ENCODE peak calls at places on chromosomes 5 and 9, in nine cellular contexts. One of them, this sample, is unnamed.

GRCh38 chr9:77848897-77849296 is 182.7 kb downstream of the GNAQ start:
- DNase-seq in uterus: peak; percentile 74
- DNase-seq in SJCRH30: no peak
- DNase-seq in esophagus muscularis mucosa: peak; percentile 93
- DNase-seq in heart left ventricle: peak; percentile 65
- DNase-seq in pancreas: no peak
- DNase-seq in Peyer's patch: peak; percentile 62
- DNase-seq in heart right ventricle: peak; percentile 23
- DNase-seq in left ventricle myocardium inferior: peak; percentile 30
- DNase-seq in this sample: no peak

GRCh38 chr5:32734822-32735378 is 23.8 kb downstream of the NPR3 start:
- DNase-seq in uterus: no peak
- DNase-seq in SJCRH30: no peak
- DNase-seq in esophagus muscularis mucosa: no peak
- DNase-seq in heart left ventricle: no peak
- DNase-seq in pancreas: no peak
- DNase-seq in Peyer's patch: no peak
- DNase-seq in heart right ventricle: no peak
- DNase-seq in left ventricle myocardium inferior: no peak
- DNase-seq in this sample: no peak

GRCh38 chr9:21591221-21592062 is 109.3 kb upstream of the IFNE start:
- DNase-seq in uterus: peak; percentile 23
- DNase-seq in SJCRH30: peak; percentile 29
- DNase-seq in esophagus muscularis mucosa: no peak
- DNase-seq in heart left ventricle: peak; percentile 47
- DNase-seq in pancreas: no peak
- DNase-seq in Peyer's patch: peak; percentile 81
- DNase-seq in heart right ventricle: no peak
- DNase-seq in left ventricle myocardium inferior: peak; percentile 13
- DNase-seq in this sample: peak; percentile 48

GRCh38 chr5:143874312-143874711 is 62.4 kb downstream of the HMHB1 start:
- DNase-seq in uterus: no peak
- DNase-seq in SJCRH30: peak; percentile 24
- DNase-seq in esophagus muscularis mucosa: no peak
- DNase-seq in heart left ventricle: no peak
- DNase-seq in pancreas: no peak
- DNase-seq in Peyer's patch: no peak
- DNase-seq in heart right ventricle: no peak
- DNase-seq in left ventricle myocardium inferior: no peak
- DNase-seq in this sample: no peak

GRCh38 chr9:121888438-121888775 is 204.7 kb downstream of the TTLL11 start:
- DNase-seq in uterus: no peak
- DNase-seq in SJCRH30: no peak
- DNase-seq in esophagus muscularis mucosa: no peak
- DNase-seq in heart left ventricle: peak; percentile 37
- DNase-seq in pancreas: no peak
- DNase-seq in Peyer's patch: no peak
- DNase-seq in heart right ventricle: no peak
- DNase-seq in left ventricle myocardium inferior: no peak
- DNase-seq in this sample: no peak

GRCh38 chr9:124716795-124717194 is 54.3 kb downstream of the NR6A1 start:
- DNase-seq in uterus: no peak
- DNase-seq in SJCRH30: no peak
- DNase-seq in esophagus muscularis mucosa: no peak
- DNase-seq in heart left ventricle: no peak
- DNase-seq in pancreas: no peak
- DNase-seq in Peyer's patch: no peak
- DNase-seq in heart right ventricle: no peak
- DNase-seq in left ventricle myocardium inferior: no peak
- DNase-seq in this sample: no peak

GRCh38 chr9:133864011-133864410 is 125.9 kb upstream of the SARDH start:
- DNase-seq in uterus: no peak
- DNase-seq in SJCRH30: peak; percentile 36
- DNase-seq in esophagus muscularis mucosa: no peak
- DNase-seq in heart left ventricle: no peak
- DNase-seq in pancreas: no peak
- DNase-seq in Peyer's patch: no peak
- DNase-seq in heart right ventricle: no peak
- DNase-seq in left ventricle myocardium inferior: no peak
- DNase-seq in this sample: no peak

GRCh38 chr5:91638010-91638409 is 254.9 kb upstream of the ARRDC3 start:
- DNase-seq in uterus: no peak
- DNase-seq in SJCRH30: no peak
- DNase-seq in esophagus muscularis mucosa: no peak
- DNase-seq in heart left ventricle: no peak
- DNase-seq in pancreas: no peak
- DNase-seq in Peyer's patch: no peak
- DNase-seq in heart right ventricle: no peak
- DNase-seq in left ventricle myocardium inferior: no peak
- DNase-seq in this sample: no peak

DNA sequence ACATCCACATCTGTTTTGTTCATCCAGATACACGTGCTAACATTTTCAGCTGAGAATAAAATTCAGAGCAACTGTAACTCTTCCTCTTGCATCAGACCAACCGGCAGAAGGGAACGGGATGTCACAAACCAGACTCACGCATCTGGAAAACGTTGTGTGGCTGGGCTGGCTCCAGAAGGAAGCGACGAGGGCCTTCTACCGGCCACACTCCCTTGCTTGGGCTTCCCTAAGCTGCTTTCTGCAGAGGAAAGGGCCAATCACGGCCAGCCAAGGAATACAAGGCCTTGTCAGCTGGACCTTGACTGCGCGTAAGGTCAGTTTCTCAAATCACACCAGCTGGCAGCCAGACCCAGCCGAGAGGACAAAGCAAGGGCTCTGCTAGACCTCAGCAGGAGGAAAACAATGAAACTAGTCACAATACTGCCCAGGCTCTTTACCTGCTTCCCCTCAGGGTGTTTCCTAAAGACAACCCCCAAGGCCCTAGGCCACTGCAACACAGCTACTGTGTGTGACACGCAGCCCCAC is 106.1 kb downstream of the THBS4 start:
- DNase-seq in uterus: peak; percentile 85
- DNase-seq in SJCRH30: peak; percentile 53
- DNase-seq in esophagus muscularis mucosa: peak; percentile 94
- DNase-seq in heart left ventricle: peak; percentile 91
- DNase-seq in pancreas: peak; percentile 47
- DNase-seq in Peyer's patch: peak; percentile 72
- DNase-seq in heart right ventricle: peak; percentile 82
- DNase-seq in left ventricle myocardium inferior: peak; percentile 89
- DNase-seq in this sample: no peak
- H3K4me1 ChIP-seq in uterus: no peaks in the 10 kb centered on the region
- H3K4me1 ChIP-seq in SJCRH30: peaks cover 11% of the 10 kb centered on the region
- H3K4me1 ChIP-seq in esophagus muscularis mucosa: peaks cover 25% of the 10 kb centered on the region
- H3K4me1 ChIP-seq in heart left ventricle: peaks cover 22% of the 10 kb centered on the region
- H3K4me1 ChIP-seq in pancreas: no peaks in the 10 kb centered on the region
- H3K4me1 ChIP-seq in Peyer's patch: no peaks in the 10 kb centered on the region
- H3K4me1 ChIP-seq in heart right ventricle: peaks cover 18% of the 10 kb centered on the region
- H3K4me1 ChIP-seq in left ventricle myocardium inferior: peaks cover 32% of the 10 kb centered on the region
- H3K4me1 ChIP-seq in this sample: peaks cover 47% of the 10 kb centered on the region

GRCh38 chr9:113594484-113595299 is 131.2 kb downstream of the RGS3 start:
- DNase-seq in uterus: no peak
- DNase-seq in SJCRH30: no peak
- DNase-seq in esophagus muscularis mucosa: no peak
- DNase-seq in heart left ventricle: peak; percentile 61
- DNase-seq in pancreas: peak; percentile 74
- DNase-seq in Peyer's patch: no peak
- DNase-seq in heart right ventricle: no peak
- DNase-seq in left ventricle myocardium inferior: no peak
- DNase-seq in this sample: no peak
- H3K4me3 ChIP-seq in uterus: peak overlapping the region; percentile 46
- H3K4me3 ChIP-seq in SJCRH30: peak overlapping the region; percentile 47
- H3K4me3 ChIP-seq in esophagus muscularis mucosa: peak overlapping the region; percentile 58
- H3K4me3 ChIP-seq in heart left ventricle: peak overlapping the region; percentile 78
- H3K4me3 ChIP-seq in pancreas: peak overlapping the region; percentile 31
- H3K4me3 ChIP-seq in Peyer's patch: peak overlapping the region; percentile 50
- H3K4me3 ChIP-seq in heart right ventricle: peak overlapping the region; percentile 79
- H3K4me3 ChIP-seq in left ventricle myocardium inferior: peak overlapping the region; percentile 82
- H3K4me3 ChIP-seq in this sample: no peak overlapping the region

DNA sequence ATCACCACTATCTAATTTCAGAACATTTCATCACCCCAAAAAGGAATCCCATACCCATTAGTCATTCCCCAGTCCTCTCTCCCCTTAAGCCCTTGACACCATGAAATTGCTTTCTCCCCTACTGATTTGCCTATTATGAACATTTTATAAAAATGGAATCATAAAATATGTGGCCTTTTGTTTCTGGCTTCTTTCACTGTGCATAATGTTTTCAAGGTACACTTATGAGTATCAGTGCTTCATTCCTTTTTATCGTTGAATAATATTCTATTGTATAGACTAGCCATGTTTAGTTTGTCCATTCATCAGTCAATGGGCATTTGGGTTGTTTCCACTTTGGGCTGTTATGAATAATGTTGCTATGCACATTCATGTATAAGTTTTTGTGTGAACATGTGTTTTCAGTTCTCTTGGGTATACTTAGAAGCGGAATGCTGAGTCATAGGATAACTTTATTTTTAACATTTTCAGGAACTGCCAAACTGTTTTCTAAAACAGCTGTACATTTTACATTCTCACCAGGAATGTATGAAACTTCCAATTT is 40.4 kb upstream of the FGF1 start:
- DNase-seq in uterus: no peak
- DNase-seq in SJCRH30: no peak
- DNase-seq in esophagus muscularis mucosa: no peak
- DNase-seq in heart left ventricle: no peak
- DNase-seq in pancreas: no peak
- DNase-seq in Peyer's patch: no peak
- DNase-seq in heart right ventricle: no peak
- DNase-seq in left ventricle myocardium inferior: no peak
- DNase-seq in this sample: no peak
- H3K27ac ChIP-seq in uterus: no peak overlapping the region
- H3K27ac ChIP-seq in SJCRH30: peak overlapping the region; percentile 64
- H3K27ac ChIP-seq in esophagus muscularis mucosa: no peak overlapping the region
- H3K27ac ChIP-seq in heart left ventricle: no peak overlapping the region
- H3K27ac ChIP-seq in pancreas: no peak overlapping the region
- H3K27ac ChIP-seq in Peyer's patch: no peak overlapping the region
- H3K27ac ChIP-seq in heart right ventricle: no peak overlapping the region
- H3K27ac ChIP-seq in left ventricle myocardium inferior: peak overlapping the region; percentile 43
- H3K27ac ChIP-seq in this sample: no peak overlapping the region

DNA sequence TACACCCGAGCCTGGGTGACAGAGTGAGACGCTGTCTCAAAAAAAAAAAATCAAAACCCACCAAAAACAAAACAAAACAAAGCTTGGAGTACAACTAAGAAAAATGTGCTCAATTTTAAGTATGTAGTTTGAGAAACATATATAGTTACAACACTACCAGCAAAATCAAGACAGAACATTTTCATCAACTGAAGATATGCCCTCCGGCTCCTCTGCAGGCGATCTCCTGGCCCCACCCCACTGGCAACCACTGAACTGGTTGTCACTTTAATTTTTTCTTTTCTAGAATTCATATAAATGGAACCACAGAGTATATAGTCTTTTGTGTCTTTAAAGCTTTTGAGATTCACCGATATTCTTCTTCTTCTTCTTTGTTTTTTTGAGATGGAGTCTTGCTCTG is 35.0 kb downstream of the CNOT8 start:
- DNase-seq in uterus: no peak
- DNase-seq in SJCRH30: no peak
- DNase-seq in esophagus muscularis mucosa: no peak
- DNase-seq in heart left ventricle: no peak
- DNase-seq in pancreas: no peak
- DNase-seq in Peyer's patch: no peak
- DNase-seq in heart right ventricle: no peak
- DNase-seq in left ventricle myocardium inferior: no peak
- DNase-seq in this sample: no peak
- H3K4me1 ChIP-seq in uterus: no peaks in the 10 kb centered on the region
- H3K4me1 ChIP-seq in SJCRH30: no peaks in the 10 kb centered on the region
- H3K4me1 ChIP-seq in esophagus muscularis mucosa: no peaks in the 10 kb centered on the region
- H3K4me1 ChIP-seq in heart left ventricle: no peaks in the 10 kb centered on the region
- H3K4me1 ChIP-seq in pancreas: no peaks in the 10 kb centered on the region
- H3K4me1 ChIP-seq in Peyer's patch: no peaks in the 10 kb centered on the region
- H3K4me1 ChIP-seq in heart right ventricle: no peaks in the 10 kb centered on the region
- H3K4me1 ChIP-seq in left ventricle myocardium inferior: peaks cover 5% of the 10 kb centered on the region
- H3K4me1 ChIP-seq in this sample: no peaks in the 10 kb centered on the region

GRCh38 chr5:1594336-1595106 is 70.8 kb upstream of the LPCAT1 start:
- DNase-seq in uterus: peak; percentile 60
- DNase-seq in SJCRH30: no peak
- DNase-seq in esophagus muscularis mucosa: no peak
- DNase-seq in heart left ventricle: peak; percentile 82
- DNase-seq in pancreas: peak; percentile 84
- DNase-seq in Peyer's patch: peak; percentile 93
- DNase-seq in heart right ventricle: peak; percentile 82
- DNase-seq in left ventricle myocardium inferior: peak; percentile 80
- DNase-seq in this sample: peak; percentile 63
- H3K4me3 ChIP-seq in uterus: peak overlapping the region; percentile 48
- H3K4me3 ChIP-seq in SJCRH30: no peak overlapping the region
- H3K4me3 ChIP-seq in esophagus muscularis mucosa: peak overlapping the region; percentile 52
- H3K4me3 ChIP-seq in heart left ventricle: peak overlapping the region; percentile 60
- H3K4me3 ChIP-seq in pancreas: peak overlapping the region; percentile 25
- H3K4me3 ChIP-seq in Peyer's patch: peak overlapping the region; percentile 71
- H3K4me3 ChIP-seq in heart right ventricle: peak overlapping the region; percentile 64
- H3K4me3 ChIP-seq in left ventricle myocardium inferior: peak overlapping the region; percentile 74
- H3K4me3 ChIP-seq in this sample: no peak overlapping the region